ENCODE peak calls at places on chromosomes 4 and X, in four cellular contexts. S is A549, V is GM12878, N is IMR-90. A is an unnamed sample.
A peak's percentile ranks its signal among the peaks of the same experiment; 100 is the strongest.

GRCh38 chrX:19174401-19175025 is 52.2 kb upstream of the ADGRG2 start:
- DNase-seq in S (peak; percentile 39), V (no peak), N (peak; percentile 48), A (no peak)

GRCh38 chr4:177448850-177449249 is 6.6 kb upstream of the AGA start:
- DNase-seq in S (no peak), V (no peak), N (peak; percentile 77), A (no peak)

GRCh38 chrX:151982217-151982616 is 7.7 kb upstream of the GABRE start:
- DNase-seq in S (no peak), V (no peak), N (peak; percentile 36), A (no peak)

GRCh38 chr4:177271091-177271490 is 38.6 kb upstream of the NEIL3 start:
- DNase-seq in S (no peak), V (no peak), N (no peak), A (no peak)

GRCh38 chrX:21958888-21959287 is 18.4 kb downstream of the SMS start:
- DNase-seq in S (no peak), V (no peak), N (peak; percentile 48), A (no peak)

GRCh38 chr4:1516261-1516660 is 110.0 kb upstream of the NKX1-1 start:
- DNase-seq in S (no peak), V (no peak), N (no peak), A (no peak)

GRCh38 chr4:62531250-62531649 is 1331.1 kb downstream of the ADGRL3 start:
- DNase-seq in S (no peak), V (no peak), N (no peak), A (no peak)

GRCh38 chr4:84379881-84380618 is 119.0 kb downstream of the NKX6-1 start:
- DNase-seq in S (peak; percentile 4), V (no peak), N (no peak), A (no peak)

GRCh38 chr4:13484749-13485345 is 707 bp upstream of the RAB28 start:
- DNase-seq in S (peak; percentile 8), V (no peak), N (peak; percentile 58), A (peak; percentile 16)

GRCh38 chrX:19513383-19513782 is 1.9 kb downstream of the MAP3K15 start:
- DNase-seq in S (peak; percentile 8), V (no peak), N (peak; percentile 4), A (no peak)

GRCh38 chr4:3145251-3145908 is 70.9 kb downstream of the HTT start:
- DNase-seq in S (no peak), V (no peak), N (peak; percentile 80), A (no peak)

GRCh38 chrX:71493111-71493613 is 39.7 kb upstream of the OGT start:
- DNase-seq in S (no peak), V (no peak), N (no peak), A (no peak)

GRCh38 chr4:114366368-114366767 is 232.2 kb upstream of the UGT8 start:
- DNase-seq in S (no peak), V (no peak), N (peak; percentile 59), A (no peak)

GRCh38 chr4:153233761-153234371 is 29.6 kb downstream of the TRIM2 start:
- DNase-seq in S (peak; percentile 28), V (no peak), N (peak; percentile 93), A (peak; percentile 78)

GRCh38 chrX:50183891-50184290 is 16.9 kb downstream of the AKAP4 start:
- DNase-seq in S (no peak), V (no peak), N (no peak), A (no peak)

GRCh38 chrX:38652934-38653442 is 91.6 kb downstream of the TSPAN7 start:
- DNase-seq in S (no peak), V (no peak), N (no peak), A (no peak)

GRCh38 chr4:172978848-172979247 is 189.8 kb upstream of the GALNT7 start:
- DNase-seq in S (no peak), V (no peak), N (no peak), A (no peak)

GRCh38 chrX:20527458-20528099 is 260.9 kb upstream of the RPS6KA3 start:
- DNase-seq in S (peak; percentile 31), V (no peak), N (peak; percentile 38), A (no peak)

GRCh38 chr4:6474053-6474568 is 1.7 kb upstream of the PPP2R2C start:
- DNase-seq in S (peak; percentile 50), V (no peak), N (no peak), A (no peak)

GRCh38 chr4:107734120-107734519 is 14.1 kb upstream of the PAPSS1 start:
- DNase-seq in S (no peak), V (no peak), N (no peak), A (no peak)

GRCh38 chrX:107971636-107972035 is 10.5 kb downstream of the TEX13B start:
- DNase-seq in S (no peak), V (no peak), N (no peak), A (no peak)

DNA sequence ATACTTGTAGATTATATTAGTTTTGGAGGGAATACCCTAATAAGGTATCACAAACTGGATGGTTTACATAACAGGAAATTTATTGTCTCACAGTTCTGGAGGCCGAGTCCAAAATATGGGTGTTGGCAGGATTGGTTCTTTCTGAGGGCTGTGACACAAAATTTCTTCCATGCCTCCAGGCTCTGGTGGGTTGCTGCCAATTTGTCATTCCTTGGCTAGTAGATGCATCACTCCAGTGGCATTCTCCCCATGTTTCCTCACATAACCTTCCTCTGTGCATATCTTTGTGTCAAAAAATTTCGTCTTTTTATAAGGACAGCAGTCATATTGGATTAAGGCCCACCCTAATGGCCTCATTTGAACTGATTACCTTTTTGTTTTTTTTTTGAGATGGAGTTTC is 49.3 kb downstream of the APELA start:
- DNase-seq in S (no peak), V (no peak), N (no peak), A (no peak)
- TF ChIP-seq RAD21 in S (no peak), V (no peak), N (no peak), A (no peak)

DNA sequence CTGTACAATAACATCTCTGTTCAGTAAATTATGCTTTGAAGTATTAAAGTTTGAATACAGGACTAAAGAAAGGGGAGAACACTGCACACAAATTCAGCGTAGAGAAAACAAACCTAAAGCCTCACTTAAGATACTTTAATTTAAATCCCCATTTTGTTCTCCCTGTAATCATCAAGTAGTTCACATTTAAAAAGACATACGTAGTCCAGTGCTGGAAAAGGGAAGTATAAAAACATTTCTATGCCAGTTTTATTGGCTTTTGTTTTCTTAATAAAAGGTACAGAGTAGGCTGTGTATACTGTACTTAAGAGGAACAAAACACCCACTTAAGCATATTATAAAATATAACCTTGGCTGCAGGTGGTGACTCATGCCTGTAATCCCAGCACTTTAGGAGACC is 101.6 kb downstream of the FGF16 start:
- DNase-seq in S (no peak), V (no peak), N (no peak), A (no peak)
- TF ChIP-seq RAD21 in S (no peak), V (no peak), N (no peak), A (no peak)

GRCh38 chr4:130393246-130394041 is 1297.5 kb downstream of the C4orf33 start:
- DNase-seq in S (no peak), V (no peak), N (peak; percentile 60), A (no peak)

GRCh38 chr4:130395871-130396270 is 1299.9 kb downstream of the C4orf33 start:
- DNase-seq in S (no peak), V (no peak), N (peak; percentile 89), A (no peak)
- TF ChIP-seq RAD21 in S (no peak), V (no peak), N (no peak), A (no peak)

GRCh38 chr4:185567828-185568442 is 32.6 kb upstream of the PDLIM3 start:
- DNase-seq in S (no peak), V (no peak), N (peak; percentile 78), A (no peak)

GRCh38 chr4:185566425-185566824 is 31.1 kb upstream of the PDLIM3 start:
- DNase-seq in S (no peak), V (no peak), N (no peak), A (no peak)

GRCh38 chr4:185565696-185566095 is 30.4 kb upstream of the PDLIM3 start:
- DNase-seq in S (no peak), V (no peak), N (no peak), A (no peak)

GRCh38 chr4:185564355-185564754 is 29.0 kb upstream of the PDLIM3 start:
- DNase-seq in S (no peak), V (no peak), N (no peak), A (no peak)

DNA sequence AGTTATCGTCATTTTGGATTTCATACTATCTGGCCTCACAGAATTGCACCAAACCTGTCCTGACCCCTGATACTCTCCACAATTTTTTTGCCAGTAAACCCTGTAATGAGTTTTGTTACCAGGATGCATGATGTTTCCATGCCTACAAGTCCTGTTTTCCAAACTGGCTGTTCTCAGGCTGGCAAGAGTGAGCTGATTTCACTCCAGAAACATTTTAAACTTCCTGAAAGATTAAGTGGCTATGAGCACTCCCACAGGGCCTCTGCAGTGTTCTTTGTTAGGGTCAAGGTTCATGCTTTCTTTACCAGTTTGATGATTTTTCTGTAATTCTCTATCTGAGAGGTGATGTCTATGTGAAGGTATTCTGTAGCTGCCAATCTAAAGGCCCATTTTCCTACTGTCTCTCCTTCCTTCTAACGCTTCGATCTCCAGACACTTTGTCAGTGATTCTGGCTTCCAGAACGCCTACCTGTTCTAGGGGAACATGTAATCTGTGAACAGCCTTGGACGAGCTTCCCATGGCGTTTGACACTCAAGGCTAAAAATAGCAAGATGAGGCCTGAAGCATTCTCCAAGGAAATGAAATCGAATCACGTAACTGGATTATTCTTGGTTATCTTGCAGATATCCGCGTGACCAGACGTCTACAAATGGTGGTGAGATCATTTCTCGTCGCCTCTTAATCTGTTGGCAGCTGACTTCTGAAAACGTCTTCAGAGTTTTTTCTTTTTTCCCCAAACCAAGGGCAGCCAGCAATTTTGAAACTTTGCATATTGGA is 31.9 kb upstream of the PDLIM3 start:
- DNase-seq in S (no peak), V (no peak), N (peak; percentile 90), A (no peak)
- TF ChIP-seq RAD21 in S (no peak), V (no peak), N (no peak), A (no peak)

GRCh38 chrX:56795309-56795868 is 66.3 kb downstream of the NBDY start:
- DNase-seq in S (no peak), V (no peak), N (no peak), A (no peak)
- TF ChIP-seq RAD21 in S (no peak), V (no peak), N (no peak), A (no peak)